ENCODE peak calls at places on chromosomes 7 and 10, in ten cellular contexts. One of them, this sample, is unnamed.

GRCh38 chr7:87934699-87935372 is 785 bp downstream of the ADAM22 start:
- DNase-seq in HCT116: no peak
- DNase-seq in endodermal cell: peak
- DNase-seq in WTC11: peak
- DNase-seq in lower leg skin: no peak
- DNase-seq in GM23338: peak
- DNase-seq in GM12865: peak
- DNase-seq in hepatocyte: peak
- DNase-seq in lung: no peak
- DNase-seq in cardiac muscle cell: peak
- DNase-seq in this sample: peak

GRCh38 chr10:108254089-108254488 is 1089.6 kb upstream of the SORCS1 start:
- DNase-seq in lung: no peak
- DNase-seq in WTC11: no peak
- DNase-seq in endodermal cell: no peak
- DNase-seq in hepatocyte: no peak
- DNase-seq in GM12865: no peak
- DNase-seq in GM23338: no peak
- DNase-seq in HCT116: no peak
- DNase-seq in lower leg skin: no peak
- DNase-seq in cardiac muscle cell: no peak
- DNase-seq in this sample: no peak

GRCh38 chr10:13815766-13816165 is 229.0 kb downstream of the PRPF18 start:
- DNase-seq in lung: no peak
- DNase-seq in GM12865: no peak
- DNase-seq in WTC11: no peak
- DNase-seq in lower leg skin: no peak
- DNase-seq in cardiac muscle cell: no peak
- DNase-seq in GM23338: no peak
- DNase-seq in hepatocyte: no peak
- DNase-seq in HCT116: no peak
- DNase-seq in endodermal cell: no peak
- DNase-seq in this sample: peak

GRCh38 chr7:157427811-157428553 is 91.2 kb downstream of the DNAJB6 start:
- DNase-seq in GM23338: no peak
- DNase-seq in cardiac muscle cell: no peak
- DNase-seq in lung: no peak
- DNase-seq in HCT116: no peak
- DNase-seq in GM12865: no peak
- DNase-seq in lower leg skin: no peak
- DNase-seq in WTC11: peak
- DNase-seq in endodermal cell: peak
- DNase-seq in hepatocyte: no peak
- DNase-seq in this sample: no peak

GRCh38 chr10:84310470-84310869 is 17.9 kb upstream of the CCSER2 start:
- DNase-seq in lower leg skin: no peak
- DNase-seq in endodermal cell: no peak
- DNase-seq in cardiac muscle cell: no peak
- DNase-seq in hepatocyte: no peak
- DNase-seq in WTC11: no peak
- DNase-seq in GM23338: no peak
- DNase-seq in GM12865: no peak
- DNase-seq in lung: no peak
- DNase-seq in HCT116: no peak
- DNase-seq in this sample: peak

GRCh38 chr7:98257701-98258100 is 5.7 kb upstream of the TECPR1 start:
- DNase-seq in WTC11: no peak
- DNase-seq in endodermal cell: no peak
- DNase-seq in lower leg skin: no peak
- DNase-seq in GM12865: no peak
- DNase-seq in GM23338: no peak
- DNase-seq in hepatocyte: no peak
- DNase-seq in HCT116: no peak
- DNase-seq in cardiac muscle cell: no peak
- DNase-seq in lung: no peak
- DNase-seq in this sample: no peak

GRCh38 chr10:110827410-110827809 is 44.3 kb upstream of the PDCD4 start:
- DNase-seq in cardiac muscle cell: no peak
- DNase-seq in lower leg skin: no peak
- DNase-seq in endodermal cell: no peak
- DNase-seq in GM12865: no peak
- DNase-seq in GM23338: no peak
- DNase-seq in lung: no peak
- DNase-seq in hepatocyte: no peak
- DNase-seq in HCT116: no peak
- DNase-seq in WTC11: no peak
- DNase-seq in this sample: no peak

GRCh38 chr10:33377658-33378025 is 43.2 kb upstream of the NRP1 start:
- DNase-seq in lung: no peak
- DNase-seq in GM23338: no peak
- DNase-seq in WTC11: no peak
- DNase-seq in lower leg skin: no peak
- DNase-seq in hepatocyte: no peak
- DNase-seq in GM12865: no peak
- DNase-seq in endodermal cell: no peak
- DNase-seq in cardiac muscle cell: no peak
- DNase-seq in HCT116: peak
- DNase-seq in this sample: peak

GRCh38 chr10:128854965-128855364 is 612.1 kb upstream of the MGMT start:
- DNase-seq in HCT116: no peak
- DNase-seq in GM12865: no peak
- DNase-seq in hepatocyte: peak
- DNase-seq in cardiac muscle cell: peak
- DNase-seq in WTC11: no peak
- DNase-seq in endodermal cell: no peak
- DNase-seq in GM23338: peak
- DNase-seq in lung: peak
- DNase-seq in lower leg skin: peak
- DNase-seq in this sample: peak

GRCh38 chr10:30751678-30752331 is 122.3 kb upstream of the LYZL2 start:
- DNase-seq in GM23338: peak
- DNase-seq in GM12865: peak
- DNase-seq in endodermal cell: peak
- DNase-seq in hepatocyte: peak
- DNase-seq in cardiac muscle cell: peak
- DNase-seq in lower leg skin: peak
- DNase-seq in HCT116: peak
- DNase-seq in lung: peak
- DNase-seq in WTC11: peak
- DNase-seq in this sample: peak

GRCh38 chr10:12241810-12242529 is 46.0 kb downstream of the CDC123 start:
- DNase-seq in endodermal cell: no peak
- DNase-seq in HCT116: no peak
- DNase-seq in WTC11: no peak
- DNase-seq in hepatocyte: no peak
- DNase-seq in lower leg skin: peak
- DNase-seq in cardiac muscle cell: no peak
- DNase-seq in lung: no peak
- DNase-seq in GM12865: peak
- DNase-seq in GM23338: no peak
- DNase-seq in this sample: peak

DNA sequence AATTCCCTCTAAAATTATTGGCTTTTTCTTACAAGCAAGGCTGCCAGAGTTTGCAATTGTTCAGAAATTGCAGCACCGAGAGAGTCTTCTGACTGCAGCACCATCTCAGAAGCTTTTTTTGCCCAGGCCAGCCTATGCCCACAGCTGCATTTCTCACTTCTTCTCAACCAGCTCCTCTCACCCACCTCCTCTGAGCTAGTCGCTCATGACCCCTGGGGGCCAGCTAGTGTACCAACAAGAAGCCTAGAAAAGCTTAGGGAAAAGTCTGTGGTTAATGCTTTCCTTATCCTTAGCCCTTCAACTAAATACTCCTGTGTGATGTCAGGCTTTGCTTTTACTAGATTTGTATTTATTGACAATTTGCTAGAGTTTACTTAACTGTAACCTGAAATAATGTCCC is 264.9 kb downstream of the HTR7 start:
- DNase-seq in WTC11: peak
- DNase-seq in lower leg skin: no peak
- DNase-seq in lung: no peak
- DNase-seq in endodermal cell: peak
- DNase-seq in GM23338: peak
- DNase-seq in HCT116: peak
- DNase-seq in cardiac muscle cell: peak
- DNase-seq in GM12865: peak
- DNase-seq in hepatocyte: peak
- DNase-seq in this sample: peak
- TF ChIP-seq CTCF in WTC11: peak
- TF ChIP-seq CTCF in lower leg skin: no peak
- TF ChIP-seq CTCF in lung: peak
- TF ChIP-seq CTCF in endodermal cell: peak
- TF ChIP-seq CTCF in GM23338: peak
- TF ChIP-seq CTCF in HCT116: peak
- TF ChIP-seq CTCF in cardiac muscle cell: peak
- TF ChIP-seq CTCF in GM12865: peak
- TF ChIP-seq CTCF in hepatocyte: peak
- TF ChIP-seq CTCF in this sample: peak

DNA sequence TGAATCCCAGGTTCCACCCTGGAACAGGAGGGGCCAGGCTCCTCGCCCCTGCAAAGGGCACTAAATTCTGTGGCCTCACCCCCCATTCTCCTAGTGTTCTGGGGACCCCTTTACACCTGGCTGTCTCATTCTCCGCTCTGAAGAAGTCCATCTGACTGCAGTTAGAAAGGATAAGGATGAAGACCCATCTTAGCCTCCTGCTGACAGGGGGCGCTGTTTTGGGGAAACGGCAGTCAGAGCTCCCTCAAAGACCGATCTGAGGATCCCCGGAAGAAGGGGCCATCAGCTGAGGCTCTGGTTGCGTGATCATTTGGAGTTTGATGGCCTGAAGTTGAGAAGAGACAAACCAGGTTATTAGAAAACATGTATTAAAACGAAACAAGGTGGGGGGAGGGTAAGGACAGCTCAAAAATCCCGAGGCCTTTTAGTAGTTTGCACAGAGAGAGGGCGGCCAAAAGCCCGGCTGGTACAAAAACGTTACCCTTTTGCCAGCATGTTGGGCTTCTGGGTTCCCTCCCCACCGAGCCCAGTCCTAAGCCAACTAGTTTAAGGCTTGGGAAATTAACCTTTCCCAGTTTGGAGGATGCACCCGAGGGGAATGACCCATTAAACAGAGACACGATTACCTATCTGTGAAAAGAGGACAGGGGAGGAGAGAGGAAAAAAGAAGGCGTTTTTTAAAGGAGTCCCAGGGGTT is 102.8 kb downstream of the CHN2 start:
- DNase-seq in cardiac muscle cell: no peak
- DNase-seq in lung: no peak
- DNase-seq in WTC11: peak
- DNase-seq in hepatocyte: no peak
- DNase-seq in lower leg skin: no peak
- DNase-seq in HCT116: no peak
- DNase-seq in GM12865: peak
- DNase-seq in GM23338: peak
- DNase-seq in endodermal cell: peak
- DNase-seq in this sample: no peak
- TF ChIP-seq CTCF in cardiac muscle cell: peak
- TF ChIP-seq CTCF in lung: no peak
- TF ChIP-seq CTCF in WTC11: peak
- TF ChIP-seq CTCF in hepatocyte: no peak
- TF ChIP-seq CTCF in lower leg skin: no peak
- TF ChIP-seq CTCF in HCT116: peak
- TF ChIP-seq CTCF in GM12865: peak
- TF ChIP-seq CTCF in GM23338: peak
- TF ChIP-seq CTCF in endodermal cell: peak
- TF ChIP-seq CTCF in this sample: no peak

DNA sequence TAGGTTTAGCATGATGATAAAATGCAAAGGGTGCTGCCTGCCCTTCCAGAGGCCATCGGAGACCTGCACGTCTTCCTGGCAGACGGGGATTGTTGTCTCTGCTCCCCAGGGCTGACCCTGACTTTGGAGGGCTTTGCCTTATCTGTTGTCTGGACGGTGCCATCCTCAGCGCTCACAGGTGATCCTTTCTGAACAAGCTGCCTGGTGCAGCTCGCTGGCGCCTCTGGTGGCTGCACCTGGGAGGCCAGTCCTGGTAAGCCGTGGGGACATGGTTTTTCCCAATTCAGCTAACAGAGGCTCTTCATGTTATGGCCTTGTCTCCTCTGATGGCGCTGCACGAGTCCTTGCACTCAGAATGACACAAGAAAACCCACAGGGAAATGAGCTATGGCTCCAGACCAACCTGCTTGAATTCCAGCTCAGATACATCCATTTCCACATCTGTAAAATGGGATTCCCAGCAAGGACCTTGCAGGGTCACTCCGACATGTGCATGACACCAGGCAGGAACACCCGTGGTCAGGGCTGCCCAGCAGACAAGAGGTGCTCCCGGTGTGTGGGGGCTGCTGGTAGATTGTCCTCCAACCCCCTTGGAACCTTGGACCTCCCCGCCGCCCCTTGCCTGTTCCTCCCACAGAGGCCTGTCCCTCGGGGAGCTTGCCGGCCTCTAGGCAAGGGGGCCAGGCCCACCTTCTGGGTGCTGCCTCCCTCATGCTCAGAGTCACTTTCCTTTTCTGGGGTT is 50.4 kb upstream of the SHH start:
- DNase-seq in hepatocyte: no peak
- DNase-seq in cardiac muscle cell: no peak
- DNase-seq in HCT116: no peak
- DNase-seq in lung: no peak
- DNase-seq in GM23338: no peak
- DNase-seq in WTC11: no peak
- DNase-seq in lower leg skin: no peak
- DNase-seq in GM12865: no peak
- DNase-seq in endodermal cell: peak
- DNase-seq in this sample: no peak
- TF ChIP-seq CTCF in hepatocyte: no peak
- TF ChIP-seq CTCF in cardiac muscle cell: no peak
- TF ChIP-seq CTCF in HCT116: peak
- TF ChIP-seq CTCF in lung: no peak
- TF ChIP-seq CTCF in GM23338: peak
- TF ChIP-seq CTCF in WTC11: no peak
- TF ChIP-seq CTCF in lower leg skin: no peak
- TF ChIP-seq CTCF in GM12865: peak
- TF ChIP-seq CTCF in endodermal cell: peak
- TF ChIP-seq CTCF in this sample: no peak

DNA sequence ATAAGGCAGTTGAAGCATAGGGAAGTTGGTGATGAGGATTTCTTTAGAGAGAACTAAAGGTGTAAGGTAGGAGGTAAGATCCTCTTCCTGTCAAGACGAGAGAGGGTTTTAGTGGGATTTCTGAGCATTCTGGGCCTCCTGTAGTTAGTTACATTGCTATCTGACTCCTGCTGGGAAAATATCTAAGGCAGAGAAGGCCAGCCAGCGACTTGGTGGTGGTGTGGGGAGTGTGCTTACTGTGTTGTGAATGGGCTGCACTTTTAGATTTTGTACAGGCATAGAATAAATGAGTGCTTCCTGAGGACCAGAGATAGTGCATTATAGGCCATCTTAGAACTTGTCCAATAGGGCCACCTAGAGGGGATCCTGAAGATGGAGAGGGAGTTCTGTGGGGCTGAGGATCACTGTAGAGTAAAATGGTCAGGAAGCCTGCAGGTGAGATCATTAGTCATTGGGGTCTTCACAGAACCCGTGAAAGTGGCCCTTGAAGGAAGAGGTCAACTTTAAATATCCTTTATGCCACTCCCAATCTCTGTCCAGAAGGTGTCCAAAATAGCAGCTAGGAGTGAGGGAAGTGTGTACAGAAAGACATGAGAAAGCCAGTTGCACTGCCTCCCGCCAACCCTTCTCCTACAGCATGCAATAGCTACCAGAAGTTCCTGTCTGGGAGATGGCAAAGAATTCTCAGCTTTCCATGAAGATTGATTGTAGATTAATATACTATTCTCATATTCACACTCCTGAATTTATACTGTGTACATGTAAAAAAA is 266.6 kb downstream of the POLR1F start:
- DNase-seq in HCT116: peak
- DNase-seq in GM12865: peak
- DNase-seq in GM23338: peak
- DNase-seq in endodermal cell: peak
- DNase-seq in WTC11: peak
- DNase-seq in hepatocyte: peak
- DNase-seq in lower leg skin: no peak
- DNase-seq in lung: no peak
- DNase-seq in cardiac muscle cell: peak
- DNase-seq in this sample: peak
- TF ChIP-seq CTCF in HCT116: peak
- TF ChIP-seq CTCF in GM12865: peak
- TF ChIP-seq CTCF in GM23338: peak
- TF ChIP-seq CTCF in endodermal cell: peak
- TF ChIP-seq CTCF in WTC11: no peak
- TF ChIP-seq CTCF in hepatocyte: peak
- TF ChIP-seq CTCF in lower leg skin: no peak
- TF ChIP-seq CTCF in lung: no peak
- TF ChIP-seq CTCF in cardiac muscle cell: peak
- TF ChIP-seq CTCF in this sample: peak

This sample was measured in fibroblast of pulmonary artery.